ENCODE peak calls at places on chromosomes 13 and 19, in four cellular contexts. H, O, W and N are unnamed samples.

GRCh38 chr19:1081301-1082164 is 13.6 kb downstream of the POLR2E start:
- DNase-seq in O (no peak), H (no peak), W (no peak), N (no peak)

GRCh38 chr13:19984430-19985218 is 26.1 kb downstream of the ZMYM2 start:
- DNase-seq in W (peak), O (peak), H (peak), N (peak)

GRCh38 chr19:1080360-1081161 is 13.6 kb downstream of the ARHGAP45 start:
- DNase-seq in O (no peak), W (no peak), H (no peak), N (no peak)

GRCh38 chr13:27419333-27419732 is 5.1 kb upstream of the GTF3A start:
- DNase-seq in H (no peak), O (no peak), W (no peak), N (no peak)

GRCh38 chr13:45303866-45304265 is 37.1 kb downstream of the TPT1 start:
- DNase-seq in H (no peak), O (no peak), W (no peak), N (no peak)

GRCh38 chr19:54451997-54452396 is 3.0 kb downstream of the LENG8 start:
- DNase-seq in W (no peak), O (no peak), H (no peak), N (no peak)

GRCh38 chr19:45442927-45443461 is 19.3 kb upstream of the ERCC1 start:
- DNase-seq in H (no peak), O (no peak), W (peak), N (no peak)

GRCh38 chr13:19763618-19764017 is 19.1 kb downstream of the PSPC1 start:
- DNase-seq in O (no peak), W (no peak), H (no peak), N (no peak)

GRCh38 chr13:38308736-38309135 is 40.9 kb upstream of the UFM1 start:
- DNase-seq in O (no peak), W (no peak), H (no peak), N (no peak)

GRCh38 chr19:7901337-7901736 is 2.3 kb upstream of the MAP2K7 start:
- DNase-seq in H (no peak), O (no peak), W (no peak), N (no peak)

GRCh38 chr19:7851623-7852500 is 21.8 kb downstream of the EVI5L start:
- DNase-seq in H (no peak), O (no peak), W (no peak), N (no peak)

GRCh38 chr19:46303702-46304397 is 7.0 kb downstream of the HIF3A start:
- DNase-seq in H (peak), O (no peak), W (peak), N (no peak)

GRCh38 chr19:29504454-29504853 is 21.3 kb upstream of the VSTM2B start:
- DNase-seq in O (no peak), H (no peak), W (no peak), N (no peak)

GRCh38 chr19:4678881-4679379 is 8.8 kb upstream of the MYDGF start:
- DNase-seq in W (peak), O (no peak), H (peak), N (no peak)

GRCh38 chr19:765179-765738 is 14.3 kb downstream of the MISP start:
- DNase-seq in W (no peak), H (no peak), O (no peak), N (no peak)

GRCh38 chr13:100608906-100609305 is 20.3 kb upstream of the GGACT start:
- DNase-seq in H (no peak), O (no peak), W (peak), N (no peak)

GRCh38 chr13:39784347-39784746 is 128.9 kb downstream of the COG6 start:
- DNase-seq in O (no peak), W (no peak), H (no peak), N (no peak)

GRCh38 chr13:79406597-79406908 is 498 bp upstream of the RBM26 start:
- DNase-seq in H (no peak), O (no peak), W (no peak), N (no peak)

GRCh38 chr13:49240017-49240416 is 7.7 kb upstream of the CDADC1 start:
- DNase-seq in W (peak), H (peak), O (peak), N (no peak)

DNA sequence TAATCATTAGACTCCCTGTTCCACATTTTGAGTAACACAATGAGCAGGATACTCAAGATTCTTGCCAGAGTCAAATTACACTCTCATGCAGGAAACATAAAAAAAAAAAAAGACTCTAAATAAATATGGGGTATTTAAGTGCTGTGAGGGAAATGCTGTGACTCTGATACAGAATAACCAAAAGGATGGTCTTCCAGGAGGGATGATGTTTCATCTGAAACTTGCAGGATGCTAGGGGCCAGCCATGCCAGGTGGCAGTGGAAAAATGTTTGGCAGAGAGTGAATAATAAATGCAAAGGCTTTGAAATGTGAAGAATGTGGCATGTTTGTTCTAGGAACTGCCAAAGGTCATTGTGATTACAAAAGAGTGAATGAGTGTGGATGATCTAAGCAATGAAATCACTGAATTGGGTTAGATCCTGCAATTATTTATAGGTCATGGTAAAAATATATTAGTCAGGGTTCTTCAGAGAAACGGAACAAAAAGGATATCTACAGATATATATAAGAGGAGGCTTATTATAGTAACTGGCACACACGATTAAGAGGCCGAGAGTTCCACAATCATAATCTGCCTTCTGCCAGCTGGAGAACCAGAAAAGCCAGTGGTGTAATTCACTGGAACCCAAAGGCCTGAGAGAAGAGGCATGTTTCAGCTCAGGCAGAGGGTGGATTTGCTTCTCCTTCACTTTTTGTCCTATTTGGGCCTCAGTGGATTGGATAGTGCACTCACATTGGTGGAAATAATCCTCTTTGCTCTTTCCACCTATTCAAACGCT is 1832.8 kb upstream of the MIR17HG start:
- DNase-seq in H (no peak), W (no peak), O (peak), N (peak)
- TF ChIP-seq TCF7L2 in H (no peak), W (no peak), O (no peak), N (peak)

GRCh38 chr13:53783466-53783865 is 754.9 kb downstream of the OLFM4 start:
- DNase-seq in W (no peak), H (no peak), O (no peak), N (no peak)
- TF ChIP-seq SIN3A in W (no peak), H (no peak), O (no peak), N (no peak)

DNA sequence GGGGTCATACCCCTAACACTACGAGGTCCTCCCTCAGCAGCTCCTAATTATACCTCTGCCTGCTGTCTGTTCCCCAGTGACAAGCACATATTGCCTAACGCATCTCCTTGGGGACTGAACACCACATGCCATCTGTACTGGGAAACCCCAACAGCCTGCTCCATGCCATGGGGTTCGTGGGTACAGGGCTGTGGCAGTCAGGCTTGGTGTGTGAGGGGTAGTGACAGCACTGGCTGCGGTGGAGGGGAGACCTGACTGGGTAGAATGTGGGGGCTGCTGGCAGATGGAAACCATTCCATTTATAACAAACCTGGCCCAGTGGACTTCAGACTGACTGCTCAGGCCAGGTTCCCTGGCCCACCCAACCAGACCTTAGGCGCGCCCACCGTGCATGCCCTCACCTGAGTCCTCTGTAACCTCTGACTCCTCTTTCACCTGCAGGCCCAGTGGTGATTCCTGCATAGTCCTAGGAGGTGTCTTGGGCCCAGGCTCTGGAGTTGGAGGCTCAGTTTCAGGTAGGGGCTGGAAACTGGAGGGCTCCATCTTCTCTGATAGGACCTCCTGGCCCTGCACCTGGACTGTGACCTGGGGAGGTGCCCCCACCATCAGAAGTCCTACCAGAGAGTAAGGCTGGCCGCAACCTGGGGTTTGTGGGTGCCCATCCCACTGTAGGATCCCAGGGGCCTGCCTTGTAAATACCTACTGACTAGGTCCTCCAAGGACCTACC is 3.0 kb downstream of the MZF1 start:
- DNase-seq in O (no peak), W (no peak), H (no peak), N (no peak)
- TF ChIP-seq TCF7L2 in O (no peak), W (no peak), H (no peak), N (no peak)

GRCh38 chr13:91346848-91347211 is 657 bp upstream of the MIR17HG start:
- DNase-seq in H (no peak), O (no peak), W (peak), N (no peak)
- TF ChIP-seq SIN3A in H (no peak), O (no peak), W (no peak), N (no peak)

DNA sequence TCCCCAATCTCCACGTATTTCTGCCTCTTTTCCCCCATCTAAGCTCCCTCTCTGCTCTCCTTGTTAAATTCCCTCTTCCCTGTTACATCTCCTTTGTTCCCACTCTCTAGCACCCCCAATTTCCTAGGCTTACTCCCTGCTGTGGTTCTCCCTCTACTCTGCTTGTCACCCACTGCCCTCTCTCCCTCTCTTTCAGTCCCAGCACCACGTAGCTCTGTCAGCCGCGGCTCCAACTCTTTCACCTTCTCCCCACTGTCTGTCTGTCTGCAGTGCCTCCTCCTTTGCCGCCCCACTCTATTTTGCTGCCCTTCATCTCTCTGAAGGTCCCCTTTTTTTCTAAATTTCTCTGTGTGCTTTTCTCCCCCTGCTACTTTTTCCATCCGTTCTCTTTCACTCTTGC is 1.0 kb downstream of the ZNF841 start:
- DNase-seq in H (no peak), O (no peak), W (peak), N (no peak)
- TF ChIP-seq TCF7L2 in H (no peak), O (no peak), W (no peak), N (no peak)

GRCh38 chr13:114269281-114269770 is 12.1 kb upstream of the UPF3A start:
- DNase-seq in H (no peak), W (no peak), O (no peak), N (no peak)
- TF ChIP-seq SIN3A in H (no peak), W (no peak), O (no peak), N (no peak)

GRCh38 chr13:60019119-60019993 is 144.4 kb downstream of the DIAPH3 start:
- DNase-seq in O (peak), W (no peak), H (no peak), N (no peak)
- TF ChIP-seq TCF7L2 in O (no peak), W (no peak), H (no peak), N (no peak)

GRCh38 chr13:73803997-73804396 is 330.2 kb downstream of the KLF12 start:
- DNase-seq in W (no peak), O (no peak), H (no peak), N (no peak)
- TF ChIP-seq SIN3A in W (no peak), O (no peak), H (no peak), N (no peak)

GRCh38 chr13:113650275-113650674 is 7.7 kb downstream of the ATP4B start:
- DNase-seq in O (no peak), W (no peak), H (no peak), N (no peak)
- TF ChIP-seq TCF7L2 in O (no peak), W (no peak), H (no peak), N (no peak)

GRCh38 chr19:43820098-43820860 is 6.8 kb upstream of the ZNF283 start:
- DNase-seq in W (no peak), O (no peak), H (no peak), N (no peak)
- TF ChIP-seq SIN3A in W (no peak), O (no peak), H (no peak), N (no peak)